ENCODE peak calls at places on chromosomes 7 and 10, in five cellular contexts. K is Caki2; T is EH; C is H7; L is activated naive CD4-positive, alpha-beta T cell treated with anti-CD3 and anti-CD28 coated beads for 36 hours. F is an unnamed sample.

GRCh38 chr7:95004618-95005282 is 97.4 kb downstream of the PPP1R9A start:
- DNase-seq in T (no peak), C (no peak), L (no peak), K (peak), F (no peak)

GRCh38 chr7:93823621-93824020 is 66.9 kb downstream of the TFPI2 start:
- DNase-seq in T (no peak), C (no peak), L (no peak), K (no peak), F (no peak)

GRCh38 chr10:79179404-79180309 is 110.9 kb downstream of the ZMIZ1 start:
- DNase-seq in C (peak), L (no peak), T (peak), K (peak), F (no peak)

GRCh38 chr7:424961-425793 is 94.5 kb downstream of the PDGFA start:
- DNase-seq in T (no peak), C (peak), K (no peak), L (no peak), F (no peak)

GRCh38 chr7:73900286-73900685 is 39.3 kb downstream of the TMEM270 start:
- DNase-seq in T (peak), K (no peak), C (peak), L (no peak), F (peak)

GRCh38 chr10:78506614-78507013 is 473.0 kb downstream of the RPS24 start:
- DNase-seq in C (no peak), K (no peak), T (no peak), L (no peak), F (no peak)

GRCh38 chr10:34413920-34414319 is 401.2 kb downstream of the PARD3 start:
- DNase-seq in T (no peak), L (no peak), C (no peak), K (peak), F (no peak)

GRCh38 chr10:533186-533585 is 156.3 kb downstream of the DIP2C start:
- DNase-seq in T (no peak), K (no peak), C (no peak), L (no peak), F (peak)

GRCh38 chr7:87934699-87935372 is 785 bp downstream of the ADAM22 start:
- DNase-seq in L (peak), T (peak), K (peak), C (peak), F (peak)

GRCh38 chr10:121580276-121581116 is 17.7 kb downstream of the FGFR2 start:
- DNase-seq in C (peak), L (no peak), T (no peak), K (no peak), F (no peak)

GRCh38 chr7:15424468-15424867 is 137.3 kb downstream of the AGMO start:
- DNase-seq in T (peak), L (no peak), K (no peak), C (no peak), F (peak)

GRCh38 chr7:68031180-68031943 is 1034.7 kb downstream of the TYW1 start:
- DNase-seq in C (no peak), L (no peak), T (no peak), K (no peak), F (no peak)

GRCh38 chr7:68088894-68089293 is 1092.3 kb downstream of the TYW1 start:
- DNase-seq in T (no peak), L (no peak), K (no peak), C (no peak), F (no peak)

GRCh38 chr7:99224263-99224947 is 16.5 kb upstream of the KPNA7 start:
- DNase-seq in L (peak), C (no peak), K (peak), T (peak), F (no peak)

GRCh38 chr10:2225609-2226008 is 488.3 kb upstream of the ADARB2 start:
- DNase-seq in K (no peak), L (no peak), T (no peak), C (no peak), F (no peak)

GRCh38 chr10:46232084-46232483 is 54.7 kb upstream of the ANTXRL start:
- DNase-seq in K (no peak), L (no peak), T (no peak), C (no peak), F (no peak)

GRCh38 chr7:29604702-29605101 is 41.1 kb downstream of the PRR15 start:
- DNase-seq in T (no peak), L (no peak), K (no peak), C (no peak), F (no peak)

GRCh38 chr7:158284121-158284520 is 303.5 kb downstream of the PTPRN2 start:
- DNase-seq in T (no peak), K (no peak), L (no peak), C (no peak), F (peak)

GRCh38 chr10:93749218-93749799 is 8.4 kb upstream of the LGI1 start:
- DNase-seq in T (no peak), C (no peak), K (peak), L (no peak), F (no peak)

GRCh38 chr7:105337529-105337928 is 51.2 kb downstream of the SRPK2 start:
- DNase-seq in C (no peak), T (no peak), K (no peak), L (no peak), F (peak)

GRCh38 chr7:48180981-48181380 is 9.7 kb downstream of the ABCA13 start:
- DNase-seq in K (no peak), C (no peak), L (no peak), T (peak), F (no peak)

GRCh38 chr7:108454674-108455523 is 1.3 kb downstream of the NRCAM start:
- DNase-seq in C (peak), T (peak), K (peak), L (peak), F (peak)

GRCh38 chr10:43257210-43258031 is 9.4 kb downstream of the RASGEF1A start:
- DNase-seq in T (no peak), C (peak), K (no peak), L (no peak), F (peak)

GRCh38 chr7:150727381-150727780 is 9.8 kb upstream of the GIMAP5 start:
- DNase-seq in L (no peak), C (no peak), K (no peak), T (no peak), F (no peak)

GRCh38 chr10:109780997-109781396 is 142.3 kb downstream of the XPNPEP1 start:
- DNase-seq in C (no peak), L (no peak), T (no peak), K (no peak), F (no peak)

GRCh38 chr10:100759331-100759730 is 13.9 kb downstream of the PAX2 start:
- DNase-seq in C (peak), T (no peak), L (no peak), K (no peak), F (no peak)

GRCh38 chr7:29202651-29203069 is 8.1 kb downstream of the CHN2 start:
- DNase-seq in C (no peak), T (no peak), L (no peak), K (no peak), F (no peak)

F was measured in osteoblast.